ENCODE peak calls at places on chromosome 6, in seven cellular contexts. D is ovary; A is IMR-90; E is CD8-positive, alpha-beta T cell; N is mucosa of descending colon; P is OCI-LY7; V is fibroblast of lung. Y is an unnamed sample. For H3K4me1 and H3K36me3, the result is how much of the 10 kb centered on the place peaks cover.

GRCh38 chr6:54017877-54018276 is 93.4 kb upstream of the MLIP start:
- DNase-seq in A (no peak), N (no peak), D (no peak), V (no peak), P (no peak), E (no peak), Y (no peak)

GRCh38 chr6:43491750-43492661 is 14.6 kb downstream of the TJAP1 start:
- DNase-seq in N (peak), V (peak), E (no peak), P (no peak), A (peak), D (peak), Y (peak)

GRCh38 chr6:53361549-53362031 is 12.8 kb upstream of the ELOVL5 start:
- DNase-seq in P (no peak), V (no peak), D (no peak), E (peak), A (peak), N (peak), Y (peak)

GRCh38 chr6:101545171-101545570 is 151.7 kb downstream of the GRIK2 start:
- DNase-seq in N (no peak), P (no peak), V (peak), A (peak), D (no peak), E (no peak), Y (peak)

GRCh38 chr6:13404115-13404891 is 76.0 kb upstream of the TBC1D7 start:
- DNase-seq in E (no peak), A (peak), N (no peak), V (peak), D (no peak), P (no peak), Y (no peak)

GRCh38 chr6:170128346-170128745 is 162.5 kb downstream of the DLL1 start:
- DNase-seq in E (no peak), D (no peak), N (no peak), V (no peak), A (no peak), P (no peak), Y (no peak)

GRCh38 chr6:36378243-36378920 is 9.1 kb downstream of the ETV7 start:
- DNase-seq in P (no peak), N (no peak), D (no peak), V (no peak), E (no peak), A (no peak), Y (no peak)

GRCh38 chr6:142569676-142570075 is 267.9 kb downstream of the ADGRG6 start:
- DNase-seq in A (no peak), D (no peak), N (no peak), P (no peak), E (no peak), V (no peak), Y (no peak)

GRCh38 chr6:10248378-10248843 is 166.5 kb downstream of the TFAP2A start:
- DNase-seq in E (no peak), D (no peak), P (no peak), A (peak), N (no peak), V (no peak), Y (no peak)

GRCh38 chr6:163872335-163872734 is 457.8 kb downstream of the QKI start:
- DNase-seq in D (no peak), E (no peak), A (peak), N (no peak), V (peak), P (no peak), Y (peak)

GRCh38 chr6:155171747-155172191 is 92.0 kb upstream of the CLDN20 start:
- DNase-seq in N (no peak), V (peak), P (no peak), A (peak), D (no peak), E (no peak), Y (no peak)

GRCh38 chr6:167915139-167915538 is 82.3 kb upstream of the KIF25 start:
- DNase-seq in E (no peak), A (no peak), P (no peak), N (no peak), V (no peak), D (no peak), Y (no peak)

GRCh38 chr6:31094389-31094881 is 17.9 kb downstream of the C6orf15 start:
- DNase-seq in A (no peak), D (no peak), P (peak), V (no peak), N (no peak), E (peak), Y (no peak)

GRCh38 chr6:125872259-125872921 is 81.6 kb downstream of the NCOA7 start:
- DNase-seq in P (no peak), E (no peak), V (no peak), N (no peak), A (peak), D (no peak), Y (no peak)

GRCh38 chr6:7204726-7205125 is 97.0 kb downstream of the RREB1 start:
- DNase-seq in N (no peak), V (no peak), D (no peak), E (no peak), A (peak), P (no peak), Y (peak)

GRCh38 chr6:43876602-43877001 is 106.6 kb downstream of the VEGFA start:
- DNase-seq in E (no peak), A (no peak), V (no peak), N (no peak), P (no peak), D (no peak), Y (no peak)

GRCh38 chr6:562052-562676 is 94.7 kb downstream of the HUS1B start:
- DNase-seq in V (no peak), A (no peak), P (no peak), D (no peak), E (no peak), N (no peak), Y (no peak)

GRCh38 chr6:168165891-168166290 is 86.9 kb upstream of the FRMD1 start:
- DNase-seq in V (no peak), A (no peak), P (no peak), N (no peak), D (no peak), E (no peak), Y (no peak)

GRCh38 chr6:78253618-78254017 is 600.8 kb downstream of the MEI4 start:
- DNase-seq in E (no peak), D (no peak), A (no peak), P (no peak), N (no peak), V (no peak), Y (no peak)

GRCh38 chr6:15266423-15266996 is 20.6 kb downstream of the JARID2 start:
- DNase-seq in A (no peak), D (no peak), V (no peak), N (no peak), E (no peak), P (peak), Y (peak)

GRCh38 chr6:31952140-31952805 is 6.4 kb downstream of the CFB start:
- DNase-seq in V (peak), N (peak), A (peak), P (peak), D (peak), E (no peak), Y (peak)

GRCh38 chr6:109304284-109305015 is 77.8 kb downstream of the CD164 start:
- DNase-seq in D (no peak), P (peak), N (no peak), E (no peak), V (no peak), A (no peak), Y (peak)

GRCh38 chr6:145904878-145905277 is 59.3 kb downstream of the SHPRH start:
- DNase-seq in V (no peak), E (no peak), D (no peak), P (peak), N (no peak), A (no peak), Y (no peak)

GRCh38 chr6:135094403-135094821 is 39.8 kb upstream of the HBS1L start:
- DNase-seq in V (no peak), E (peak), N (no peak), D (no peak), P (no peak), A (peak), Y (no peak)

GRCh38 chr6:114638346-114638745 is 295.5 kb upstream of the HS3ST5 start:
- DNase-seq in V (peak), E (no peak), D (no peak), A (no peak), P (no peak), N (no peak), Y (no peak)

GRCh38 chr6:84860954-84861353 is 96.6 kb upstream of the TBX18 start:
- DNase-seq in E (no peak), V (no peak), P (no peak), N (no peak), A (no peak), D (no peak), Y (no peak)

GRCh38 chr6:122061855-122062254 is 337.6 kb upstream of the HSF2 start:
- DNase-seq in A (no peak), D (no peak), N (no peak), P (no peak), V (no peak), E (no peak), Y (no peak)

GRCh38 chr6:16737389-16737788 is 23.9 kb downstream of the ATXN1 start:
- DNase-seq in N (no peak), E (no peak), P (no peak), V (peak), A (peak), D (no peak), Y (peak)
- H3K4me1 ChIP-seq in N (under half), E (under half), P (under half), V (under half), A (under half), D (under half), Y (under half)

GRCh38 chr6:139446768-139447167 is 72.3 kb upstream of the CITED2 start:
- DNase-seq in E (no peak), N (no peak), P (no peak), D (no peak), V (no peak), A (no peak), Y (no peak)
- TF ChIP-seq CTCF in E (no peak), N (no peak), P (no peak), D (no peak), V (no peak), A (no peak), Y (no peak)

DNA sequence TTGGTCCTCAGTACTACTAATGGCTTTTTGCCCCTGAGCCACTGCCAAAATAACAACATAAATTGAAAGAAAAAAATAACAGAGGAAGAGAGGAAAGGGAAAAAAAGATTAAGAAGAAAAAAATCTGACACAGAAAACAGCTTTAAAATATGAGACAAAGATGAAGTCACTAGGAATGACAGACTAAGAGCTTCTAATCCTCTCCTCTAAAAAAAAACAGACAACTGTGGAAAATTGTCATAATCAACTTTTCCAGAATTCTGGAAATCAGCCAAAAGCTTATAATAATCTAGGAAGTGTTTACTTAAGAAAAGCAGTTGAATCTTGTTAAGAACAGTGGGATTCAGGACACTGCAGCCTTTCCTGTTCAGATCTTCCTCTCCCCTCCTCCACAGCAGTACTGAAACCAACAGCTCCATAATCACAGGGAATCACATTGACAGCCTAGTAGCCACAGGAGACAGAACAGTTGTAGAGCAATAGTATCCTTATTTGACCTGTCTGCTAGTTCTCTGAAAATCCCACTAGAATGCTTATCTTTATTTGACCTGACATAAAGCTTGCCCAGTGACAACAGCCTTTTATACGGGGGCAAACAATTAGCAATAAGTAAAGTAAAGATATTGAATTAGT is 41.6 kb downstream of the IBTK start:
- DNase-seq in P (no peak), N (no peak), E (no peak), D (no peak), V (peak), A (peak), Y (peak)
- H3K36me3 ChIP-seq in P (half or more), N (under half), E (under half), D (under half), V (under half), A (under half), Y (under half)

GRCh38 chr6:37551446-37551845 is 51.8 kb upstream of the CCDC167 start:
- DNase-seq in V (no peak), P (no peak), A (no peak), E (no peak), D (no peak), N (no peak), Y (no peak)
- H3K4me1 ChIP-seq in V (under half), P (half or more), A (under half), E (under half), D (under half), N (under half), Y (under half)